ENCODE peak calls at places on chromosomes 2 and 18, in seven cellular contexts. G is PC-9, D is Peyer's patch, V is prostate gland, H is fibroblast of villous mesenchyme, S is cardiac muscle cell, C is cardiac fibroblast. E is an unnamed sample.

GRCh38 chr18:29879763-29880162 is 1162.8 kb downstream of the DSC3 start:
- DNase-seq in D (no peak), C (no peak), H (no peak), S (no peak), G (no peak), V (no peak), E (no peak)

GRCh38 chr2:237695201-237695780 is 67.9 kb downstream of the LRRFIP1 start:
- DNase-seq in V (no peak), G (peak), C (peak), D (no peak), H (peak), S (peak), E (peak)

GRCh38 chr2:147469471-147469870 is 375.4 kb upstream of the ACVR2A start:
- DNase-seq in S (no peak), H (no peak), D (no peak), C (no peak), G (no peak), V (no peak), E (peak)

GRCh38 chr2:9629222-9630000 is 1.4 kb downstream of the YWHAQ start:
- DNase-seq in C (peak), V (no peak), G (no peak), S (peak), H (peak), D (no peak), E (peak)

GRCh38 chr2:130382313-130382917 is 26.6 kb downstream of the PTPN18 start:
- DNase-seq in S (no peak), V (no peak), G (no peak), D (no peak), H (no peak), C (no peak), E (no peak)

GRCh38 chr2:165469417-165469816 is at the start of gene CSRNP3:
- DNase-seq in V (peak), S (peak), H (peak), G (peak), D (peak), C (peak), E (peak)

GRCh38 chr2:159506764-159507406 is 109.5 kb downstream of the BAZ2B start:
- DNase-seq in S (no peak), V (no peak), D (no peak), C (peak), H (no peak), G (no peak), E (peak)

GRCh38 chr18:74831571-74832250 is 234.0 kb downstream of the ZNF407 start:
- DNase-seq in S (no peak), C (peak), V (no peak), D (no peak), H (no peak), G (no peak), E (peak)

GRCh38 chr2:48229063-48229462 is 300.9 kb upstream of the STON1 start:
- DNase-seq in D (no peak), H (no peak), S (no peak), C (no peak), G (no peak), V (no peak), E (no peak)

DNA sequence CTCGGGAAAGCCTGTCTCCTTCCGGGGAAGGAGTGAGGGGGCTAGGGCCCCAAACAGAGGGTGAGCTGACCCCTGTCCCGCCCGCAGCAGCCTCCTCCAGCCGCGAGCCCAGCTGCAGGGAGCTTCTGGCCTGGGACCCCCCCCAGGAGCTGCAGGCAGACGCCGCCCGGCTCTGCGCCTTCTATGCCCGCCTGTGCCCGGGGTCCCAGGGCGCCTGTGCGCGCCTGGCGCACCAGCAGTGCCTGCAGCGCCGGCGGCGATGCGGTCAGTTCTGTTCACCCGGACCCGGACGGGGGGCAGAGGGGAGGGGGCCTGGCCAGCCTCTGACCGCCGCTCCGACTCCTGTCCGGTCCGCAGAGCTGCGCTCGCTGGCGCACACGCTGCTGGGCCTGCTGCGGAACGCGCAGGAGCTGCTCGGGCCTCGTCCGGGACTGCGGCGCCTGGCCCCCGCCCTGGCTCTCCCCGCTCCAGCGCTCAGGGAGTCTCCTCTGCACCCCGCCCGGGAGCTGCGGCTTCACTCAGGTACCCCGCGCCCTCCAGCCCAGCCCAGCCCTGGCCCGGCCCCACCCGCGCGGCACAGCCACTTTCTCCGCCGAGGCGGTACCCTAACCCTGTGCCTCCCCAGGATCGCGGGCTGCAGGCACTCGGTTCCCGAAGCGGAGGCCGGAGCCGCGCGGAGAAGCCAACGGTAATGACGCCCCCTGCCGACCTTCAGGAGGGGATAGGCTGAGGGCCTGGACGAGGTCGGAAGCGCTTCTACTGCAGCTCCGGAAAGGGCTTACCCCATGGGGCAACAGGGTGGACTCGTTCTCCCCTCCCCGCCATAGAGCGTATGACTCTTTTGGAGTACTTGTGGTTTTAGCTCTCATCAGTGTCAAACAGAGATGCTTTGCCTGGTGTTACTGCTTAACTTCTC is 2.0 kb upstream of the CHRND start:
- DNase-seq in S (peak), H (peak), G (peak), C (peak), V (no peak), D (no peak), E (peak)
- TF ChIP-seq CTCF in S (peak), H (peak), G (no peak), C (peak), V (no peak), D (no peak), E (peak)

DNA sequence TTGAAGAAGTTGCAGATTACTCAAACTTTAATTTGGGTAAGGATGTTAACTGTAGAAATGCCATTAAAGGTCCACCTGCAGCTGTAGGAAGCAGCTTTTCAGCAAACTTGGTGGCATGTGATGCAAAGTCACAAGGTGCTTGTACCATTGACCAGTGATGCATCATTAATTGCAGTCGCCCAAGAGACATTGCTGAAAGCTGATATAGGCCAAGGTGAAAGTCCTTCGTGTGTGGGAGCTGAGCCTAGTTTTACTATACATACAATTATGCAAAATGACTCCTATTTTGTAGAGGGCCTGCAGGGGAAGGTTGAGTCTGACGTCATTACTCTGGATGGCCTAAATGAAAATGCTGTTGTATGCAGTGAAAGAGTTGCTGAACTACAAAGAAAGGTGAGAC is 40.5 kb downstream of the ALMS1 start:
- DNase-seq in V (no peak), D (no peak), G (no peak), S (no peak), H (no peak), C (no peak), E (no peak)
- H3K4me3 ChIP-seq in V (no peak), D (no peak), G (no peak), S (no peak), H (no peak), C (no peak), E (no peak)

GRCh38 chr2:174350018-174350417 is 15.3 kb downstream of the SP9 start:
- DNase-seq in C (peak), S (no peak), V (no peak), H (no peak), G (no peak), D (no peak), E (peak)
- TF ChIP-seq CTCF in C (peak), S (peak), V (no peak), H (peak), G (peak), D (no peak), E (peak)

GRCh38 chr18:33557706-33558105 is 20.3 kb upstream of the ASXL3 start:
- DNase-seq in D (no peak), G (no peak), H (no peak), C (no peak), V (no peak), S (no peak), E (no peak)
- H3K4me3 ChIP-seq in D (no peak), G (no peak), H (no peak), C (no peak), V (no peak), S (no peak), E (no peak)

E was measured in choroid plexus epithelial cell.